ENCODE peak calls at places on chromosomes 7 and 10, in five cellular contexts. M is fibroblast of lung, V is MM.1S, N is choroid plexus epithelial cell, I is psoas muscle. P is an unnamed sample.

GRCh38 chr10:87961314-87961713 is 97.9 kb downstream of the PTEN start:
- DNase-seq in M (peak; percentile 55), V (no peak), N (peak; percentile 34), I (no peak), P (no peak)

GRCh38 chr10:46527241-46527811 is 29.1 kb downstream of the GPRIN2 start:
- DNase-seq in M (no peak), V (no peak), N (no peak), I (peak; percentile 48), P (no peak)

GRCh38 chr7:150340024-150340749 is 1.2 kb downstream of the RARRES2 start:
- DNase-seq in M (peak; percentile 71), V (no peak), N (peak; percentile 37), I (peak; percentile 52), P (no peak)

GRCh38 chr7:47565841-47566240 is 16.1 kb downstream of the TNS3 start:
- DNase-seq in M (no peak), V (no peak), N (no peak), I (no peak), P (no peak)

GRCh38 chr10:14822879-14823755 is 14.7 kb downstream of the CDNF start:
- DNase-seq in M (peak; percentile 70), V (peak; percentile 68), N (peak; percentile 72), I (no peak), P (no peak)

GRCh38 chr10:49111320-49111698 is 4.0 kb downstream of the VSTM4 start:
- DNase-seq in M (no peak), V (no peak), N (no peak), I (no peak), P (no peak)

GRCh38 chr10:12614390-12615003 is 265.1 kb downstream of the CAMK1D start:
- DNase-seq in M (no peak), V (no peak), N (no peak), I (no peak), P (no peak)

GRCh38 chr10:25805986-25806385 is 128.0 kb upstream of the MYO3A start:
- DNase-seq in M (no peak), V (no peak), N (no peak), I (no peak), P (no peak)

GRCh38 chr10:43392757-43393156 is 16.2 kb downstream of the HNRNPF start:
- DNase-seq in M (no peak), V (no peak), N (no peak), I (no peak), P (no peak)

GRCh38 chr7:81534996-81535395 is 234.9 kb downstream of the HGF start:
- DNase-seq in M (no peak), V (no peak), N (no peak), I (no peak), P (no peak)

GRCh38 chr7:15625456-15625855 is 61.0 kb downstream of the MEOX2 start:
- DNase-seq in M (no peak), V (no peak), N (peak; percentile 13), I (no peak), P (no peak)

GRCh38 chr7:42440951-42441350 is 203.9 kb upstream of the GLI3 start:
- DNase-seq in M (no peak), V (no peak), N (no peak), I (no peak), P (no peak)

GRCh38 chr7:76281706-76282343 is 20.6 kb upstream of the HSPB1 start:
- DNase-seq in M (no peak), V (no peak), N (no peak), I (no peak), P (no peak)
- H3K4me3 ChIP-seq in M (no peak overlapping the region), V (no peak overlapping the region), N (peak overlapping the region; percentile 37), I (peak overlapping the region; percentile 64), P (no peak overlapping the region)

DNA sequence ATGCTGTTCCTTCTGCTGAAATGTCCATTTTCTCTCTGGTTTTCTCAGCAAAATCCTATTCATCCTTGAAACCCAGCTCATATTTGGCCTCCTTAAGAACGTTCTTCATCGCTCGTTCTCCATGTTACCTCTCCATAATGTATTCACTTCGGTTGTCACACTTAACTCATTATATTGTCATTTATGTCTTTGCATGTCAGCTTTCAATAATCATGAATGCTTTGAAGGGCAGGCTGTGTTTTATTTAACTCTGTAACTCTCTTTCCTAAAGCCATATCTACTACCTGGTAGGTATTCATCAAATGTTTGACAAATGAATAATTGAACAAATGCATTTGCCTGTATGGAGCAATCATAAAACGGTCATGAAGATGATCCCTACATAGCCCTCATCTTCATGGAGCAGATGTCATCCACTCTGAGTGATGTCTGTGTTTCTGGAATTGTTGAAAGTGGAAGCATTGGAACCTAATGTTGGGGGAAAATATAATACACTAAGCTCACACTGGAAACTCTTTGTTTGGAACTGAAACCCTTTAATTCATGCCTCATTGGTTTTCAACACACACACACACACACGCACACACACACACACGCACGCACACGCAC is 303.4 kb downstream of the PLXNA4 start:
- DNase-seq in M (no peak), V (no peak), N (no peak), I (no peak), P (no peak)
- TF ChIP-seq CTCF in M (no peak), V (no peak), N (no peak), I (no peak), P (no peak)

DNA sequence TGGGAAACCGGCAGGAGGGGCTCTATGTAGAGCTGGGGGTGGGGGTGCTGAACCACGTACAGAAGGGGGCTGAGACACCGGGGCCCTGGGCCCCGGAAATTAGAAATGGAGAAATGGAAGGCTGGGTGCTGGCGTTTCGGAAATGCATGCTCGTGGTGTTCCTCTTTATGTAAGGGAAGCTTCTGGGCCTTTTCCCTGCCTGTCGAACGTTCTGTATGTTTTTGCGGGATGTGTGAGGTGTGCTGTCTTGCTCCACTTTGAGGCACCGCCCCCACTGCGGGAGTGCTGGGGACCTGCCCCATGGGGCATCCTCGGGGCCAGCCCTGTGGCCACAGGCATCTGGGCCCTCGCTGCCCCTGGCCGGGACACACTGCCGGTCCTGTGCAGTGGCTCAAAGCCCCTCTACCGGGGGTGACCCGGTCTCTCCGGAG is 1.7 kb upstream of the VENTX start:
- DNase-seq in M (no peak), V (no peak), N (no peak), I (no peak), P (no peak)
- H3K4me3 ChIP-seq in M (no peak overlapping the region), V (no peak overlapping the region), N (no peak overlapping the region), I (peak overlapping the region; percentile 47), P (no peak overlapping the region)

GRCh38 chr10:114304566-114305421 is 65.7 kb downstream of the VWA2 start:
- DNase-seq in M (no peak), V (peak; percentile 45), N (no peak), I (no peak), P (no peak)
- TF ChIP-seq CTCF in M (peak; percentile 62), V (peak; percentile 78), N (peak; percentile 67), I (peak; percentile 20), P (peak; percentile 70)

DNA sequence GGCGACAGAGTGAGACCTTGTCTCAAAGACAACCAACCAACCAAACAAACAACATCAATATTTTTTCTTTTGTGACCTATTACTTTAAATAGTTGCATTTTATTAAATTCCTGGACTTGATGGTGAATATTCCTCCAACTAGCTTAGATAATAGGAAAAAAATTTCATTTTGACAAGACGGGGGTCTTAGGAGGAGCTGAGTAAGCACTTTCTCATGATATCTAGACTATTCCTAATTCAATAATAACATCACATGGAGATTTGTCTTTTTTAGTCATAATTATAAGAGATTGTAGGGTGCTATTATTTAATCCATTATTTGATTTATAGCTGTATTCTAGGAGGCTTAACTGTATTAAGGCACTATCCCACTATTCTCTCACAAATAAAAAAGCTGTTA is 702.5 kb downstream of the PHTF2 start:
- DNase-seq in M (no peak), V (no peak), N (no peak), I (no peak), P (no peak)
- H3K4me3 ChIP-seq in M (no peak overlapping the region), V (no peak overlapping the region), N (no peak overlapping the region), I (no peak overlapping the region), P (no peak overlapping the region)

GRCh38 chr10:127463548-127463947 is 85.6 kb upstream of the NPS start:
- DNase-seq in M (no peak), V (no peak), N (no peak), I (no peak), P (no peak)

GRCh38 chr10:127464561-127464960 is 84.5 kb upstream of the NPS start:
- DNase-seq in M (no peak), V (no peak), N (no peak), I (no peak), P (no peak)

GRCh38 chr10:127470911-127471310 is 78.2 kb upstream of the NPS start:
- DNase-seq in M (no peak), V (no peak), N (no peak), I (no peak), P (no peak)

GRCh38 chr10:127468632-127469031 is 80.5 kb upstream of the NPS start:
- DNase-seq in M (no peak), V (no peak), N (no peak), I (no peak), P (no peak)

GRCh38 chr10:127467793-127468192 is 81.3 kb upstream of the NPS start:
- DNase-seq in M (no peak), V (no peak), N (no peak), I (no peak), P (no peak)
- TF ChIP-seq CTCF in M (no peak), V (no peak), N (no peak), I (no peak), P (no peak)

DNA sequence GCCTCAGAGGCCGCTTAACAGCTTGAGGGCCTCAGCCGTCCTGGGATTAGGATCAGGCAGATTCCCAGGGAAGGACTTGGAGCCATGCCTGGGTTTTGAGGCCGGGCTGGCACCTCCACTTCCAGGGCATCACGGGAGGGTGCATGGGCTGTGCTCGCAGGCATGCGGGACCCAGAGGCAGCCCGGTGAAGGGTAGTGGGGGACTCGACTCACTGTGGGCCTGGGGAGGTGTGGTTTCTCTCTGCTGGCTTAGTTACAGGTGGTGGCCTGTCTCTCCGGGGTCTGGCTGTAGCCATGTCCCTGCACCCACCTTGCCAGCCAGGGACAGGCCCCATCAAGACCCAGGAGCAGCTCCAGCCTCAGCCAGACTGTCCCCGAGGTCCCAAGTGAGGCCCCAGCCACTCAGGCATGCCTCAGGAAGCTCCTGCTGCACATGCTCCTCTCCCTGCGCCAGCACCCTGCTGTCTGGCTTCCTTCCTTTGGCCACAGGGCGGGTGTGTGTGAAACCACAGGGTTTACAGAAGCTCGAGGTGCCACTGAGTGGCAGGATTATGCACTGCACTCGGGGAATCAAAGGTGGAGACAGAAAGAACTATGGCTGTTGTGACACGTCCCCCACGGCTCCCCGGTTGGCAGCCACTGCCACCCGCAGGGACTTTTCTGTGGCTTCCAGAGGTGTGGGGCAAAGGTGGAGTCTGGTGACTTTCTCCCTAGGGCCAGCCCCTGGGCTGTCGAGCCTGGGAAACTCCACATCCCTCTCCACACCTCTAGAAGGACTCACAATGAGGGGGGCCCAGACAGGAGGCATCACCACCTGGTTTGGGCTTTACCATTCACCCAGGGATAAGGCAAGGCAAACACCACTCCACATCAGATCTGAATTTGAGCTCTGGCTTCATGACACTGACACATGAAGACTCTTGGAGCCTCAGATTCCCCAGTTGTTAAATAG is 19.7 kb downstream of the GOLGA7B start:
- DNase-seq in M (peak; percentile 67), V (peak; percentile 87), N (peak; percentile 95), I (peak; percentile 92), P (peak; percentile 26)
- H3K4me3 ChIP-seq in M (no peak overlapping the region), V (no peak overlapping the region), N (no peak overlapping the region), I (no peak overlapping the region), P (no peak overlapping the region)

GRCh38 chr7:36055207-36055606 is 97.8 kb upstream of the EEPD1 start:
- DNase-seq in M (no peak), V (no peak), N (no peak), I (no peak), P (no peak)
- TF ChIP-seq CTCF in M (no peak), V (no peak), N (no peak), I (no peak), P (no peak)

GRCh38 chr10:61986357-61986756 is 84.9 kb downstream of the ARID5B start:
- DNase-seq in M (no peak), V (no peak), N (no peak), I (no peak), P (no peak)
- H3K4me3 ChIP-seq in M (no peak overlapping the region), V (no peak overlapping the region), N (no peak overlapping the region), I (no peak overlapping the region), P (no peak overlapping the region)

P was measured in GM12864.